ENCODE peak calls at places on chromosome 7, in nine cellular contexts. W is GM13977, M is spleen, Z is bronchial epithelial cell, A is prostate gland, K is PC-3, I is neural progenitor cell, L is heart right ventricle, E is type B pancreatic cell. H is an unnamed sample.
A peak's percentile ranks its signal among the peaks of the same experiment; 100 is the strongest.

GRCh38 chr7:109343662-109344061 is 774.0 kb downstream of the DNAJB9 start:
- DNase-seq in A (no peak), Z (peak; percentile 42), E (no peak), I (no peak), W (no peak), K (no peak), L (no peak), M (no peak), H (no peak)

GRCh38 chr7:116672596-116673503 is 854 bp downstream of the MET start:
- DNase-seq in L (no peak), A (peak; percentile 19), M (no peak), K (peak; percentile 71), E (no peak), W (no peak), Z (peak; percentile 60), I (peak; percentile 42), H (no peak)

GRCh38 chr7:875476-876076 is 778 bp upstream of the GET4 start:
- DNase-seq in L (no peak), I (no peak), M (peak; percentile 92), K (no peak), A (no peak), W (no peak), Z (no peak), E (no peak), H (no peak)

GRCh38 chr7:69732203-69732602 is 133.9 kb downstream of the AUTS2 start:
- DNase-seq in L (no peak), M (no peak), Z (peak; percentile 67), I (no peak), A (no peak), K (peak; percentile 27), E (no peak), W (no peak), H (no peak)

GRCh38 chr7:12731214-12731656 is 43.8 kb downstream of the ARL4A start:
- DNase-seq in E (no peak), A (no peak), L (no peak), I (no peak), K (no peak), Z (peak; percentile 89), W (no peak), M (no peak), H (no peak)

GRCh38 chr7:91019686-91020385 is 244.4 kb upstream of the FZD1 start:
- DNase-seq in I (no peak), L (no peak), M (no peak), Z (no peak), A (no peak), W (no peak), K (no peak), E (no peak), H (no peak)

GRCh38 chr7:131300572-131301466 is 26.9 kb upstream of the MKLN1 start:
- DNase-seq in L (no peak), Z (no peak), E (no peak), W (no peak), M (no peak), K (no peak), A (no peak), I (peak; percentile 29), H (no peak)

GRCh38 chr7:36871863-36872262 is 147.6 kb upstream of the AOAH start:
- DNase-seq in Z (no peak), I (no peak), A (no peak), W (no peak), M (no peak), E (no peak), L (no peak), K (no peak), H (peak; percentile 11)

GRCh38 chr7:26329520-26330269 is 38.0 kb downstream of the SNX10 start:
- DNase-seq in E (no peak), M (peak; percentile 86), K (no peak), L (peak; percentile 24), Z (no peak), I (no peak), A (no peak), W (no peak), H (peak; percentile 35)

GRCh38 chr7:44279731-44280505 is 45.5 kb downstream of the CAMK2B start:
- DNase-seq in L (no peak), I (no peak), A (no peak), E (peak; percentile 52), W (no peak), M (peak; percentile 52), Z (no peak), K (no peak), H (no peak)

GRCh38 chr7:83677180-83677866 is 28.4 kb upstream of the SEMA3E start:
- DNase-seq in K (peak; percentile 98), M (no peak), A (no peak), E (no peak), L (no peak), I (no peak), Z (peak; percentile 93), W (no peak), H (no peak)

GRCh38 chr7:24401628-24402593 is 117.9 kb downstream of the NPY start:
- DNase-seq in W (peak; percentile 31), M (no peak), K (peak; percentile 65), A (no peak), I (no peak), E (no peak), L (no peak), Z (peak; percentile 55), H (peak; percentile 33)

GRCh38 chr7:47601119-47601880 is 19.4 kb upstream of the TNS3 start:
- DNase-seq in E (no peak), M (no peak), A (no peak), L (no peak), I (no peak), W (no peak), Z (peak; percentile 99), K (peak; percentile 92), H (no peak)

GRCh38 chr7:151570366-151570915 is 50.7 kb upstream of the RHEB start:
- DNase-seq in K (peak; percentile 52), L (no peak), W (no peak), E (no peak), Z (no peak), M (no peak), I (no peak), A (no peak), H (no peak)
- TF ChIP-seq CTCF in K (peak; percentile 72), L (peak; percentile 66), W (peak; percentile 29), E (peak; percentile 65), Z (peak; percentile 18), M (peak; percentile 34), I (peak; percentile 34), A (peak; percentile 42), H (peak; percentile 46)

DNA sequence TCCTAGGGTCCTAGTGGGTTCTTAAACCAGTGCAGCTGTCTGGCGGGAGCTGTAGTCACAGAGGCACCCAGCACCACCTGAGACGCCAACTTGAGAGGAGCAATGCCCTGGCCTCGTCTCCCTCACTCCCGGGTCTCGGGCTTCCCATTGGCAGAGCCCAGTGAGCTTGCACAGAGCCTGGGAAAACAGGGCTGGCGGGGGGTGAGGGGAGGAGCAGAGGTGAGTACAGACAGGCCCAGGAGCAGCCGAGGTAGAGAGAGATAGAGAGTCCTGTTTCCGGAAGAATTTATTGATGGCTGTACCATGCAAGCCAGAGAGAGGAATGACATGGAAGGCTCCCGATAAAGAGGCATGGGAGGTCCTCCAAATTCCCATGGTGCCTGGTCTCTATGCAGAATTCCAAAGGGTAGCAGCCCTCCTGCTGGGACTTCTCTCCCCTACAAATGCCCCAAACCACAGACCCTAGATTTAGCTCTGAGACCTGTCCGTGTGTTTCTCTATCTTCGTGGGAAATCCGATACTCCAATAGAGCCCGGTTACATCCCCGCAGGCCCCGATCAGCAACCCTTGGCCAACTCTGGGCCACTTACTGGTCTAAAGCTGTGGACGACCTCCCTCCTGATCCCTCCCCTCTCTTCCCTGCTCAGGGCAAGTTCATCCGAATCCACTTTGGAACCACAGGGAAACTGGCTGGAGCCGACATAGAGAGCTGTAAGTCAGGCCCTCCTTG is 20.3 kb upstream of the MYH16 start:
- DNase-seq in K (no peak), Z (no peak), M (no peak), L (no peak), W (no peak), E (no peak), I (peak; percentile 14), A (no peak), H (no peak)
- TF ChIP-seq CTCF in K (no peak), Z (no peak), M (no peak), L (no peak), W (no peak), E (no peak), I (no peak), A (no peak), H (no peak)

GRCh38 chr7:50418526-50418925 is 31.6 kb downstream of the FIGNL1 start:
- DNase-seq in W (no peak), L (no peak), A (no peak), Z (no peak), M (no peak), I (no peak), E (no peak), K (no peak), H (no peak)
- TF ChIP-seq CTCF in W (no peak), L (no peak), A (no peak), Z (no peak), M (no peak), I (no peak), E (no peak), K (no peak), H (no peak)

DNA sequence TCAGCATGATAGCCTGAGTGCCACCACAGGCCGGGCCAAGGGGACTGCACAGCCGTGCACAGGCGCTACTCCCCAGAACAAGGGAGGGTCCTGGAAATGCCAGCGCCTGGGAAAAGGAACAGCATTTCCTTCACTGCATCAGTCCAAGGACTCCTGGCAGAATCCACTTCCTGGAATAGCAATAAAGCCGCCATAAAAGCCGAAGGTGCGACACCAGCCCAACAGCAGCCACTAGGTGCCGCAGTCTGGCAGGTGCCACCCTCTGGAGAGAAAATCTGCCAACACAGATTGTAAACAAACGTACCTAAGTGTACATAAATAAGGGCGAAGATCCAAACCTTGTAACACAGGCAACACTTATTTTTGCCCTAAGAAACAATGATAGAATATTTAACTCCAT is 22.3 kb downstream of the VOPP1 start:
- DNase-seq in W (no peak), M (no peak), A (peak; percentile 63), I (no peak), E (no peak), K (peak; percentile 82), Z (no peak), L (no peak), H (no peak)
- TF ChIP-seq CTCF in W (peak; percentile 3), M (peak; percentile 61), A (peak; percentile 72), I (peak; percentile 18), E (no peak), K (peak; percentile 90), Z (peak; percentile 14), L (peak; percentile 66), H (peak; percentile 45)

GRCh38 chr7:55969391-55969790 is 5.0 kb downstream of the NIPSNAP2 start:
- DNase-seq in K (no peak), W (no peak), A (no peak), I (no peak), E (no peak), Z (no peak), M (no peak), L (no peak), H (no peak)

GRCh38 chr7:55970561-55970960 is 6.2 kb downstream of the NIPSNAP2 start:
- DNase-seq in M (no peak), K (no peak), W (no peak), I (no peak), E (no peak), A (no peak), Z (no peak), L (no peak), H (no peak)

GRCh38 chr7:55966851-55967250 is 2.5 kb downstream of the NIPSNAP2 start:
- DNase-seq in E (no peak), W (no peak), K (no peak), L (no peak), Z (peak; percentile 15), A (peak; percentile 35), I (no peak), M (no peak), H (no peak)

GRCh38 chr7:55973747-55974250 is 9.4 kb downstream of the NIPSNAP2 start:
- DNase-seq in K (no peak), E (no peak), L (no peak), M (no peak), A (no peak), W (no peak), Z (no peak), I (no peak), H (no peak)

GRCh38 chr7:55971045-55971444 is 6.7 kb downstream of the NIPSNAP2 start:
- DNase-seq in L (no peak), K (no peak), M (no peak), A (no peak), W (no peak), I (no peak), Z (no peak), E (no peak), H (no peak)
- TF ChIP-seq CTCF in L (no peak), K (no peak), M (no peak), A (no peak), W (no peak), I (no peak), Z (no peak), E (no peak), H (no peak)